ENCODE peak calls at places on chromosomes 13 and 19, in nine cellular contexts. X, Z, H, R, E, A, D, I and O are unnamed samples.

GRCh38 chr19:41323430-41324125 is 13.6 kb downstream of the CCDC97 start:
- DNase-seq in X (peak), Z (peak), H (peak), R (no peak), E (no peak), A (peak), D (peak), I (peak), O (no peak)

GRCh38 chr13:46850214-46850613 is 46.6 kb downstream of the HTR2A start:
- DNase-seq in X (no peak), Z (no peak), H (no peak), R (no peak), E (no peak), A (no peak), D (no peak), I (no peak), O (no peak)

GRCh38 chr13:98730441-98730840 is 22.0 kb downstream of the SLC15A1 start:
- DNase-seq in X (no peak), Z (no peak), H (no peak), R (no peak), E (no peak), A (no peak), D (no peak), I (no peak), O (no peak)

GRCh38 chr19:6161271-6161850 is 25.9 kb downstream of the ACSBG2 start:
- DNase-seq in X (no peak), Z (no peak), H (no peak), R (peak), E (no peak), A (no peak), D (peak), I (no peak), O (no peak)

GRCh38 chr13:93217701-93218100 is 8.9 kb upstream of the GPC6 start:
- DNase-seq in X (no peak), Z (no peak), H (no peak), R (no peak), E (no peak), A (no peak), D (no peak), I (no peak), O (no peak)

GRCh38 chr19:13718733-13719132 is 45.6 kb upstream of the MRI1 start:
- DNase-seq in X (peak), Z (no peak), H (no peak), R (peak), E (peak), A (no peak), D (no peak), I (peak), O (no peak)

GRCh38 chr19:49439841-49440240 is 1.5 kb downstream of the SLC17A7 start:
- DNase-seq in X (no peak), Z (no peak), H (no peak), R (no peak), E (no peak), A (no peak), D (no peak), I (no peak), O (no peak)

GRCh38 chr19:48819366-48819816 is 8.6 kb upstream of the BCAT2 start:
- DNase-seq in X (peak), Z (peak), H (no peak), R (no peak), E (peak), A (peak), D (no peak), I (peak), O (no peak)

GRCh38 chr13:32682740-32683139 is 96.5 kb downstream of the PDS5B start:
- DNase-seq in X (no peak), Z (no peak), H (no peak), R (no peak), E (no peak), A (no peak), D (no peak), I (no peak), O (no peak)

GRCh38 chr19:16514383-16515019 is 18.3 kb downstream of the C19orf44 start:
- DNase-seq in X (no peak), Z (no peak), H (no peak), R (peak), E (no peak), A (no peak), D (no peak), I (no peak), O (peak)

GRCh38 chr13:85665286-85665685 is 133.9 kb downstream of the SLITRK6 start:
- DNase-seq in X (peak), Z (no peak), H (no peak), R (no peak), E (no peak), A (no peak), D (no peak), I (peak), O (no peak)

GRCh38 chr19:29609636-29610035 is 3.6 kb downstream of the POP4 start:
- DNase-seq in X (no peak), Z (no peak), H (no peak), R (no peak), E (no peak), A (no peak), D (no peak), I (no peak), O (no peak)